ENCODE peak calls at places on chromosomes 4 and X, in eight cellular contexts. U, B, K, E, R, W, M and I are unnamed samples.

GRCh38 chr4:3409571-3410091 is 32.1 kb upstream of the HGFAC start:
- DNase-seq in K (no peak), U (peak; percentile 53), B (no peak), M (no peak), R (peak; percentile 59), W (no peak), E (no peak), I (no peak)

GRCh38 chr4:97309111-97309510 is 834.2 kb downstream of the STPG2 start:
- DNase-seq in W (no peak), R (no peak), B (no peak), E (no peak), U (no peak), M (no peak), K (no peak), I (no peak)

GRCh38 chr4:8238061-8238511 is 31.5 kb upstream of the HTRA3 start:
- DNase-seq in M (no peak), W (peak; percentile 45), U (no peak), E (no peak), B (no peak), K (no peak), R (no peak), I (no peak)

GRCh38 chrX:13376857-13377441 is 57.1 kb upstream of the ATXN3L start:
- DNase-seq in M (no peak), K (no peak), B (no peak), E (peak; percentile 46), R (no peak), W (no peak), U (no peak), I (no peak)

GRCh38 chr4:3468154-3468553 is 5.0 kb downstream of the DOK7 start:
- DNase-seq in K (no peak), B (no peak), R (no peak), E (no peak), U (no peak), M (no peak), W (no peak), I (no peak)

GRCh38 chr4:40228497-40229365 is 31.9 kb downstream of the RHOH start:
- DNase-seq in K (no peak), U (no peak), E (no peak), W (no peak), R (no peak), B (no peak), M (peak; percentile 74), I (no peak)

GRCh38 chr4:158314756-158315487 is 104.6 kb downstream of the TMEM144 start:
- DNase-seq in B (no peak), R (no peak), U (no peak), K (no peak), W (no peak), E (no peak), M (no peak), I (no peak)

GRCh38 chr4:88908521-88908920 is 148.5 kb downstream of the FAM13A start:
- DNase-seq in E (peak; percentile 25), W (no peak), B (no peak), K (no peak), U (no peak), M (no peak), R (no peak), I (no peak)

GRCh38 chr4:122992111-122992510 is 69.7 kb upstream of the NUDT6 start:
- DNase-seq in W (no peak), U (no peak), M (no peak), E (no peak), B (no peak), K (no peak), R (no peak), I (no peak)

GRCh38 chr4:67568820-67569219 is 10.3 kb downstream of the STAP1 start:
- DNase-seq in K (no peak), B (no peak), W (no peak), E (no peak), U (no peak), M (no peak), R (no peak), I (no peak)

GRCh38 chr4:2732526-2732925 is 23.6 kb downstream of the TNIP2 start:
- DNase-seq in U (peak; percentile 60), W (no peak), K (no peak), R (no peak), M (no peak), B (no peak), E (no peak), I (no peak)

GRCh38 chr4:39664828-39665731 is 26.4 kb upstream of the SMIM14 start:
- DNase-seq in W (no peak), M (no peak), U (no peak), R (no peak), B (no peak), E (no peak), K (no peak), I (no peak)

GRCh38 chrX:100658936-100659335 is 14.9 kb downstream of the SRPX2 start:
- DNase-seq in M (no peak), W (no peak), K (no peak), U (no peak), R (no peak), E (peak; percentile 33), B (no peak), I (no peak)

GRCh38 chr4:172202480-172203076 is 389.4 kb downstream of the GALNTL6 start:
- DNase-seq in K (no peak), E (no peak), R (no peak), W (no peak), B (peak; percentile 10), U (no peak), M (peak; percentile 67), I (peak; percentile 8)

GRCh38 chr4:181618896-181619295 is 624.3 kb upstream of the TENM3 start:
- DNase-seq in W (no peak), R (no peak), U (no peak), E (no peak), K (no peak), M (peak; percentile 62), B (no peak), I (no peak)

GRCh38 chr4:133147922-133148689 is 988 bp upstream of the PCDH10 start:
- DNase-seq in U (peak; percentile 67), W (no peak), B (no peak), M (peak; percentile 64), K (no peak), E (no peak), R (no peak), I (no peak)

GRCh38 chr4:3704669-3705068 is 61.5 kb upstream of the ADRA2C start:
- DNase-seq in U (no peak), B (no peak), E (no peak), K (no peak), R (peak; percentile 33), W (no peak), M (no peak), I (no peak)

GRCh38 chrX:23901805-23902204 is 5.9 kb downstream of the APOO start:
- DNase-seq in U (peak; percentile 70), M (peak; percentile 63), R (no peak), E (peak; percentile 57), W (peak; percentile 39), K (no peak), B (no peak), I (peak; percentile 80)

GRCh38 chrX:23901065-23901464 is 6.7 kb downstream of the APOO start:
- DNase-seq in U (no peak), K (no peak), R (no peak), W (no peak), B (no peak), E (no peak), M (no peak), I (peak; percentile 52)

GRCh38 chrX:23902419-23902818 is 5.3 kb downstream of the APOO start:
- DNase-seq in W (no peak), M (peak; percentile 58), E (peak; percentile 22), U (no peak), R (no peak), B (no peak), K (no peak), I (no peak)

GRCh38 chrX:23898412-23898959 is 9.3 kb downstream of the APOO start:
- DNase-seq in K (no peak), M (no peak), B (no peak), U (no peak), W (no peak), E (no peak), R (no peak), I (no peak)

GRCh38 chrX:23900220-23900797 is 7.4 kb downstream of the APOO start:
- DNase-seq in R (no peak), E (no peak), B (no peak), U (no peak), M (no peak), K (no peak), W (no peak), I (no peak)
- H3K27ac ChIP-seq in R (peak overlapping the region; percentile 64), E (peak overlapping the region; percentile 67), B (peak overlapping the region; percentile 89), U (peak overlapping the region; percentile 73), M (no peak overlapping the region), K (peak overlapping the region; percentile 54), W (peak overlapping the region; percentile 74), I (peak overlapping the region; percentile 63)

DNA sequence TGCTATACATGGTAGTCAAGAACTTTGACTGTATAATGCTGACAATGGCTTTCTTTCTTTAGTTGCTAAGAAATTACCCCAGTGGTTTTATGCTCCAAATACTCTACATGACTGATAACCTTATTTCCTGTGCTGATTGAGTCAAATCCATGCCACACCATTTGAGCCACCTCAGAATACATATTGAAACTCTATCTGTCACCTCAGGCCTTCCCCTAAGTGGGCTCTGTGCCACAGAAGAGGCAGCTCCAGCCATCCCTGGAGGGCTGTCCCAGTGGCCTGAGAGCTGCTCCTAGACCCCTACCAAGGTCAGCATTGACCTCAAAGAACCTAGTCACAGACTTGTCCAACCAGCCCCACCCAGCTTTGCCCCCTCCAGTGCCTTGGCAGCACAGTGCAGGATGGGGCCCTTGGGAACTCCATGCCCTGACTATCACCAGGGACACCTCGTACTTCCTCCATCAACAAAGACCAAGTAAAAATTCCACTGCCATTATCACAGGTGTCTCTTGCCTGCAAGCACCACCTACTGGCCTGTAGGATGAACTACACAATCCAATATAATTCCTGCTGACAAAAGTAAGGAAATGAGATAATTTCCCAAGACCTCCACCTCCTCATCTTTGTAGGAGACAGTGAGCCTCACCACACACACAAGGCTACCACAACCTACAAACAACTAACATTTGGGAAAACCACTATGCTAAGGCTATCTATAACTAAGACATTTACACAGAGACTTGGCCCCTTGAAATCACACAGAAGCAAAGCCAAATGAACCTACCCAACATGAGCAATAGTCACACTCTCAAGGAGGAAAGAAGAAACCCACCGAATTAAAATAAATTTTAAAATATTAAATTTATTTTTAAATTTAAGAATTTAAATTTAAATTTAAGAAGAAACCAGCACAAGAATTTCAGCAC is 239.9 kb downstream of the NKX6-1 start:
- DNase-seq in U (no peak), W (no peak), E (no peak), B (peak; percentile 10), M (peak; percentile 80), R (no peak), K (no peak), I (peak; percentile 9)
- TF ChIP-seq CTCF in U (no peak), W (peak; percentile 63), E (peak; percentile 38), B (peak; percentile 68), M (peak; percentile 87), R (no peak), K (no peak), I (peak; percentile 36)

GRCh38 chr4:1718095-1718850 is 2.9 kb downstream of the TMEM129 start:
- DNase-seq in K (no peak), B (no peak), E (peak; percentile 62), W (peak; percentile 82), R (no peak), M (no peak), U (no peak), I (no peak)
- TF ChIP-seq POLR2AphosphoS5 in K (no peak), B (no peak), E (peak; percentile 73), W (peak; percentile 81), R (no peak), M (no peak), U (no peak), I (peak; percentile 28)

DNA sequence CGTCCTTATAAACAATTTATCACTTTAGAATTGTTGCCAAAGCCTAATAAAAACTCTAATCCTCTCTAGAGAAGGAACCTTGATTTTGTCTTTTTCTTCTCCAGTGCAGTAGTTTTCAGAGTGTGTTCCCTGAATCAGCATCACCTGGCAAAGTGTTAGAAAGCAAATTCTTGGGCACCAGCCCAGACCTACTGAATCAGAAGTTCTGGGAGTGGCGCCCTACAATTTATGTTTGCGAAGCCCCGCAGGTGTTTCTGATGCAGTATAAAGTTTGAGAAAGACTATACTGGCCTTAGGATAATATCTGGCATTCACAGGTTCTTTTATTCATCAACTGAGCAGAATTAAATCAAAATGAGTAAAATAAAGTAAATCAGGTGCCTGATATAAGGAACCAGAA is 645.8 kb upstream of the ATOH1 start:
- DNase-seq in K (no peak), E (peak; percentile 74), U (no peak), W (peak; percentile 71), M (no peak), B (no peak), R (no peak), I (no peak)
- H3K27ac ChIP-seq in K (no peak overlapping the region), E (no peak overlapping the region), U (no peak overlapping the region), W (peak overlapping the region; percentile 73), M (no peak overlapping the region), B (no peak overlapping the region), R (no peak overlapping the region), I (no peak overlapping the region)